ENCODE peak calls at places on chromosomes 12 and 14, in five cellular contexts. X, J, V, F and S are unnamed samples.

GRCh38 chr14:95061317-95062093 is 95.8 kb downstream of the DICER1 start:
- DNase-seq in X (no peak), J (no peak), V (no peak), F (no peak), S (no peak)

GRCh38 chr14:73467377-73467776 is 9.0 kb upstream of the NUMB start:
- DNase-seq in X (no peak), J (no peak), V (no peak), F (no peak), S (no peak)

GRCh38 chr12:96219700-96220206 is 25.6 kb downstream of the ELK3 start:
- DNase-seq in X (peak), J (no peak), V (no peak), F (peak), S (no peak)

GRCh38 chr12:77325505-77325904 is 260.1 kb upstream of the E2F7 start:
- DNase-seq in X (peak), J (no peak), V (peak), F (no peak), S (peak)

GRCh38 chr14:99272669-99273024 is 650 bp upstream of the BCL11B start:
- DNase-seq in X (peak), J (no peak), V (no peak), F (peak), S (no peak)

GRCh38 chr12:94725375-94726168 is 75.2 kb upstream of the TMCC3 start:
- DNase-seq in X (peak), J (no peak), V (peak), F (no peak), S (no peak)

GRCh38 chr12:92863255-92863654 is 65.8 kb downstream of the EEA1 start:
- DNase-seq in X (no peak), J (no peak), V (no peak), F (no peak), S (no peak)

GRCh38 chr12:100741084-100741711 is 53.4 kb upstream of the ANO4 start:
- DNase-seq in X (peak), J (peak), V (peak), F (peak), S (peak)

GRCh38 chr12:30926243-30927209 is at the start of gene TSPAN11:
- DNase-seq in X (peak), J (peak), V (peak), F (no peak), S (peak)

GRCh38 chr14:106442857-106443256 is 916.5 kb downstream of the TMEM121 start:
- DNase-seq in X (no peak), J (no peak), V (no peak), F (no peak), S (no peak)

GRCh38 chr12:15706010-15706676 is 83.0 kb downstream of the EPS8 start:
- DNase-seq in X (peak), J (no peak), V (no peak), F (no peak), S (no peak)

GRCh38 chr12:16726879-16727278 is 120.9 kb upstream of the LMO3 start:
- DNase-seq in X (no peak), J (no peak), V (no peak), F (no peak), S (no peak)

GRCh38 chr14:38311655-38312054 is 55.8 kb upstream of the CLEC14A start:
- DNase-seq in X (no peak), J (no peak), V (no peak), F (no peak), S (no peak)

GRCh38 chr12:28209782-28210181 is 19.5 kb downstream of the CCDC91 start:
- DNase-seq in X (no peak), J (no peak), V (no peak), F (no peak), S (no peak)